ENCODE peak calls at places on chromosome 15, in five cellular contexts. One of them, this sample, is unnamed.

GRCh38 chr15:86398986-86399677 is 319.5 kb downstream of the AGBL1 start:
- DNase-seq in neuronal stem cell: no peak
- DNase-seq in IMR-90: no peak
- DNase-seq in mesendoderm: no peak
- DNase-seq in mesenchymal stem cell: no peak
- DNase-seq in this sample: no peak

GRCh38 chr15:61784734-61785133 is 275.5 kb downstream of the VPS13C start:
- DNase-seq in neuronal stem cell: no peak
- DNase-seq in IMR-90: no peak
- DNase-seq in mesendoderm: no peak
- DNase-seq in mesenchymal stem cell: no peak
- DNase-seq in this sample: no peak

GRCh38 chr15:27414168-27414870 is 443.3 kb downstream of the GABRG3 start:
- DNase-seq in neuronal stem cell: no peak
- DNase-seq in IMR-90: no peak
- DNase-seq in mesendoderm: no peak
- DNase-seq in mesenchymal stem cell: no peak
- DNase-seq in this sample: no peak

GRCh38 chr15:70385052-70385451 is 287.3 kb upstream of the TLE3 start:
- DNase-seq in neuronal stem cell: no peak
- DNase-seq in IMR-90: no peak
- DNase-seq in mesendoderm: no peak
- DNase-seq in mesenchymal stem cell: no peak
- DNase-seq in this sample: no peak

GRCh38 chr15:75367913-75368688 is at the start of gene MAN2C1:
- DNase-seq in neuronal stem cell: peak
- DNase-seq in IMR-90: peak
- DNase-seq in mesendoderm: peak
- DNase-seq in mesenchymal stem cell: peak
- DNase-seq in this sample: peak

GRCh38 chr15:31235298-31236183 is 91.1 kb upstream of the KLF13 start:
- DNase-seq in neuronal stem cell: no peak
- DNase-seq in IMR-90: no peak
- DNase-seq in mesendoderm: no peak
- DNase-seq in mesenchymal stem cell: peak
- DNase-seq in this sample: no peak

GRCh38 chr15:38531509-38531908 is 33.1 kb downstream of the RASGRP1 start:
- DNase-seq in neuronal stem cell: no peak
- DNase-seq in IMR-90: peak
- DNase-seq in mesendoderm: no peak
- DNase-seq in mesenchymal stem cell: peak
- DNase-seq in this sample: no peak

GRCh38 chr15:61890106-61890505 is 170.1 kb downstream of the VPS13C start:
- DNase-seq in neuronal stem cell: no peak
- DNase-seq in IMR-90: no peak
- DNase-seq in mesendoderm: no peak
- DNase-seq in mesenchymal stem cell: no peak
- DNase-seq in this sample: no peak

GRCh38 chr15:85748729-85749128 is 46.0 kb downstream of the KLHL25 start:
- DNase-seq in neuronal stem cell: no peak
- DNase-seq in IMR-90: no peak
- DNase-seq in mesendoderm: peak
- DNase-seq in mesenchymal stem cell: no peak
- DNase-seq in this sample: peak

GRCh38 chr15:42157981-42158765 is 1.7 kb upstream of the PLA2G4F start:
- DNase-seq in neuronal stem cell: no peak
- DNase-seq in IMR-90: peak
- DNase-seq in mesendoderm: no peak
- DNase-seq in mesenchymal stem cell: peak
- DNase-seq in this sample: no peak

GRCh38 chr15:79623488-79623887 is 191.4 kb downstream of the MINAR1 start:
- DNase-seq in neuronal stem cell: no peak
- DNase-seq in IMR-90: no peak
- DNase-seq in mesendoderm: no peak
- DNase-seq in mesenchymal stem cell: no peak
- DNase-seq in this sample: no peak

GRCh38 chr15:93087825-93088199 is 1.2 kb downstream of the RGMA start:
- DNase-seq in neuronal stem cell: peak
- DNase-seq in IMR-90: peak
- DNase-seq in mesendoderm: peak
- DNase-seq in mesenchymal stem cell: peak
- DNase-seq in this sample: peak

GRCh38 chr15:57540736-57541135 is 51.0 kb upstream of the MYZAP start:
- DNase-seq in neuronal stem cell: no peak
- DNase-seq in IMR-90: no peak
- DNase-seq in mesendoderm: no peak
- DNase-seq in mesenchymal stem cell: no peak
- DNase-seq in this sample: no peak
- H2BK15ac ChIP-seq in neuronal stem cell: peak
- H2BK15ac ChIP-seq in IMR-90: no peak
- H2BK15ac ChIP-seq in mesendoderm: no peak
- H2BK15ac ChIP-seq in mesenchymal stem cell: no peak
- H2BK15ac ChIP-seq in this sample: no peak

GRCh38 chr15:48811325-48811938 is 563 bp upstream of the CEP152 start:
- DNase-seq in neuronal stem cell: no peak
- DNase-seq in IMR-90: no peak
- DNase-seq in mesendoderm: no peak
- DNase-seq in mesenchymal stem cell: no peak
- DNase-seq in this sample: no peak
- H2BK120ac ChIP-seq in neuronal stem cell: no peak
- H2BK120ac ChIP-seq in IMR-90: no peak
- H2BK120ac ChIP-seq in mesendoderm: no peak
- H2BK120ac ChIP-seq in mesenchymal stem cell: no peak
- H2BK120ac ChIP-seq in this sample: no peak

GRCh38 chr15:77546870-77547269 is 85.8 kb downstream of the LINGO1 start:
- DNase-seq in neuronal stem cell: no peak
- DNase-seq in IMR-90: no peak
- DNase-seq in mesendoderm: no peak
- DNase-seq in mesenchymal stem cell: no peak
- DNase-seq in this sample: no peak

GRCh38 chr15:77550275-77551251 is 82.1 kb downstream of the LINGO1 start:
- DNase-seq in neuronal stem cell: no peak
- DNase-seq in IMR-90: no peak
- DNase-seq in mesendoderm: peak
- DNase-seq in mesenchymal stem cell: peak
- DNase-seq in this sample: no peak

GRCh38 chr15:77547801-77548607 is 84.7 kb downstream of the LINGO1 start:
- DNase-seq in neuronal stem cell: no peak
- DNase-seq in IMR-90: no peak
- DNase-seq in mesendoderm: peak
- DNase-seq in mesenchymal stem cell: no peak
- DNase-seq in this sample: peak

GRCh38 chr15:77549552-77550274 is 83.0 kb downstream of the LINGO1 start:
- DNase-seq in neuronal stem cell: no peak
- DNase-seq in IMR-90: no peak
- DNase-seq in mesendoderm: no peak
- DNase-seq in mesenchymal stem cell: no peak
- DNase-seq in this sample: no peak

GRCh38 chr15:77548608-77549551 is 83.8 kb downstream of the LINGO1 start:
- DNase-seq in neuronal stem cell: no peak
- DNase-seq in IMR-90: no peak
- DNase-seq in mesendoderm: peak
- DNase-seq in mesenchymal stem cell: no peak
- DNase-seq in this sample: no peak
- H2BK15ac ChIP-seq in neuronal stem cell: peak
- H2BK15ac ChIP-seq in IMR-90: no peak
- H2BK15ac ChIP-seq in mesendoderm: no peak
- H2BK15ac ChIP-seq in mesenchymal stem cell: peak
- H2BK15ac ChIP-seq in this sample: no peak

GRCh38 chr15:40958723-40959122 is 5.5 kb downstream of the CHAC1 start:
- DNase-seq in neuronal stem cell: no peak
- DNase-seq in IMR-90: no peak
- DNase-seq in mesendoderm: no peak
- DNase-seq in mesenchymal stem cell: no peak
- DNase-seq in this sample: no peak

GRCh38 chr15:40957041-40957555 is 3.8 kb downstream of the CHAC1 start:
- DNase-seq in neuronal stem cell: no peak
- DNase-seq in IMR-90: no peak
- DNase-seq in mesendoderm: no peak
- DNase-seq in mesenchymal stem cell: no peak
- DNase-seq in this sample: no peak

GRCh38 chr15:40959331-40960141 is 6.3 kb downstream of the CHAC1 start:
- DNase-seq in neuronal stem cell: no peak
- DNase-seq in IMR-90: no peak
- DNase-seq in mesendoderm: peak
- DNase-seq in mesenchymal stem cell: peak
- DNase-seq in this sample: peak

GRCh38 chr15:40957581-40958051 is 4.3 kb downstream of the CHAC1 start:
- DNase-seq in neuronal stem cell: no peak
- DNase-seq in IMR-90: no peak
- DNase-seq in mesendoderm: no peak
- DNase-seq in mesenchymal stem cell: no peak
- DNase-seq in this sample: no peak

GRCh38 chr15:40958146-40958545 is 4.9 kb downstream of the CHAC1 start:
- DNase-seq in neuronal stem cell: no peak
- DNase-seq in IMR-90: no peak
- DNase-seq in mesendoderm: no peak
- DNase-seq in mesenchymal stem cell: no peak
- DNase-seq in this sample: no peak
- H2BK120ac ChIP-seq in neuronal stem cell: no peak
- H2BK120ac ChIP-seq in IMR-90: no peak
- H2BK120ac ChIP-seq in mesendoderm: no peak
- H2BK120ac ChIP-seq in mesenchymal stem cell: no peak
- H2BK120ac ChIP-seq in this sample: no peak

GRCh38 chr15:90421527-90421926 is 33.5 kb downstream of the IQGAP1 start:
- DNase-seq in neuronal stem cell: no peak
- DNase-seq in IMR-90: peak
- DNase-seq in mesendoderm: no peak
- DNase-seq in mesenchymal stem cell: peak
- DNase-seq in this sample: no peak
- H2BK15ac ChIP-seq in neuronal stem cell: no peak
- H2BK15ac ChIP-seq in IMR-90: no peak
- H2BK15ac ChIP-seq in mesendoderm: no peak
- H2BK15ac ChIP-seq in mesenchymal stem cell: no peak
- H2BK15ac ChIP-seq in this sample: no peak

GRCh38 chr15:98799991-98800390 is 151.7 kb downstream of the IGF1R start:
- DNase-seq in neuronal stem cell: no peak
- DNase-seq in IMR-90: no peak
- DNase-seq in mesendoderm: peak
- DNase-seq in mesenchymal stem cell: no peak
- DNase-seq in this sample: no peak
- H2BK120ac ChIP-seq in neuronal stem cell: no peak
- H2BK120ac ChIP-seq in IMR-90: no peak
- H2BK120ac ChIP-seq in mesendoderm: no peak
- H2BK120ac ChIP-seq in mesenchymal stem cell: no peak
- H2BK120ac ChIP-seq in this sample: no peak

GRCh38 chr15:40469776-40470390 is 901 bp upstream of the CHST14 start:
- DNase-seq in neuronal stem cell: no peak
- DNase-seq in IMR-90: peak
- DNase-seq in mesendoderm: no peak
- DNase-seq in mesenchymal stem cell: peak
- DNase-seq in this sample: no peak

GRCh38 chr15:40470423-40471104 is at the start of gene CHST14:
- DNase-seq in neuronal stem cell: peak
- DNase-seq in IMR-90: peak
- DNase-seq in mesendoderm: peak
- DNase-seq in mesenchymal stem cell: peak
- DNase-seq in this sample: peak

GRCh38 chr15:40472171-40472727 is 1.5 kb downstream of the CHST14 start:
- DNase-seq in neuronal stem cell: no peak
- DNase-seq in IMR-90: no peak
- DNase-seq in mesendoderm: no peak
- DNase-seq in mesenchymal stem cell: no peak
- DNase-seq in this sample: no peak

GRCh38 chr15:40471105-40471777 is 457 bp downstream of the CHST14 start:
- DNase-seq in neuronal stem cell: peak
- DNase-seq in IMR-90: peak
- DNase-seq in mesendoderm: peak
- DNase-seq in mesenchymal stem cell: peak
- DNase-seq in this sample: peak

GRCh38 chr15:40471778-40472130 is 970 bp downstream of the CHST14 start:
- DNase-seq in neuronal stem cell: no peak
- DNase-seq in IMR-90: peak
- DNase-seq in mesendoderm: peak
- DNase-seq in mesenchymal stem cell: no peak
- DNase-seq in this sample: peak
- H2BK15ac ChIP-seq in neuronal stem cell: peak
- H2BK15ac ChIP-seq in IMR-90: no peak
- H2BK15ac ChIP-seq in mesendoderm: no peak
- H2BK15ac ChIP-seq in mesenchymal stem cell: no peak
- H2BK15ac ChIP-seq in this sample: no peak

GRCh38 chr15:53834214-53834613 is 74.8 kb upstream of the WDR72 start:
- DNase-seq in neuronal stem cell: no peak
- DNase-seq in IMR-90: no peak
- DNase-seq in mesendoderm: no peak
- DNase-seq in mesenchymal stem cell: no peak
- DNase-seq in this sample: no peak
- H2BK120ac ChIP-seq in neuronal stem cell: no peak
- H2BK120ac ChIP-seq in IMR-90: no peak
- H2BK120ac ChIP-seq in mesendoderm: no peak
- H2BK120ac ChIP-seq in mesenchymal stem cell: no peak
- H2BK120ac ChIP-seq in this sample: no peak

GRCh38 chr15:45100884-45101622 is 12.9 kb downstream of the DUOX2 start:
- DNase-seq in neuronal stem cell: no peak
- DNase-seq in IMR-90: no peak
- DNase-seq in mesendoderm: no peak
- DNase-seq in mesenchymal stem cell: no peak
- DNase-seq in this sample: no peak
- H2BK15ac ChIP-seq in neuronal stem cell: no peak
- H2BK15ac ChIP-seq in IMR-90: no peak
- H2BK15ac ChIP-seq in mesendoderm: no peak
- H2BK15ac ChIP-seq in mesenchymal stem cell: no peak
- H2BK15ac ChIP-seq in this sample: no peak

DNA sequence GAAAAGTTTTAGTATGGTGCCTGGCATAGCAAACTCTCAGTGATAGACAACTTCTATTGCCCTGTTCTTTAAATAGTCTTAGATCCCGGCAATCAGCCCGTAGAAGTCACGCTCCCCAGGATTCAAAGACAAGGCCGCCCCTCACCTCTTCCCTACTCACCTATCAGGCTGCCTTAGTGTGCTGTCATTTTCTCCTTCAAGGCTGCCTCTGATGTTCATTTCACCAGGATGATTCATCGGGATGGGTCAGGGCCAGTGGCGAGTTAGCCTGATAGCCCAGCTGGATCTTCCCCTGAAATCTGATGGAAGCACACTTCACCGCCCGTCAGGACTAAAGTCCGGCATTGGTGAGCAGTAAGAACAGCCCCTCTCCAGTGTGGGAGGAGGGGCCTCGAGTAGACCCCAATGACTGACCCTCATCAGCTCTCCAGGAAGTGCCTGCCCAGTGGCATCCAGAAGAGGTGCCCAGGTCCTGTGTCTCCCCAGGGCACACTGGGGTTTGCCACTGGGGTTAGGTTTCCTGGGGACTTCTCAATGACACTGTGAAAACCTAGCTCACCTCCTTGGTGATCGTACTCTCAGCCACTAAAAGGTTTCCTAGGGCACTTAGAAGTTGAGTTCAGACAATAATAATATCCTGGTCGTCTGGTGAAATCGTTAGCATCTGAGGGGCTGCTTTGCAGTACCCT is 37.5 kb downstream of the TPM1 start:
- DNase-seq in neuronal stem cell: no peak
- DNase-seq in IMR-90: peak
- DNase-seq in mesendoderm: peak
- DNase-seq in mesenchymal stem cell: peak
- DNase-seq in this sample: no peak
- H2BK120ac ChIP-seq in neuronal stem cell: no peak
- H2BK120ac ChIP-seq in IMR-90: peak
- H2BK120ac ChIP-seq in mesendoderm: no peak
- H2BK120ac ChIP-seq in mesenchymal stem cell: no peak
- H2BK120ac ChIP-seq in this sample: no peak